ENCODE peak calls at places on chromosomes 7 and 10, in nine cellular contexts. Q, A, K, U, P, I, E, D and V are unnamed samples.

GRCh38 chr10:7264313-7264741 is 146.5 kb downstream of the SFMBT2 start:
- DNase-seq in Q (no peak), A (peak), K (no peak), U (no peak), P (no peak), I (no peak), E (no peak), D (no peak), V (no peak)

GRCh38 chr10:48900296-48900695 is 39.3 kb downstream of the LRRC18 start:
- DNase-seq in Q (no peak), A (no peak), K (no peak), U (no peak), P (peak), I (no peak), E (no peak), D (no peak), V (no peak)

GRCh38 chr10:22666287-22667092 is 47.9 kb downstream of the PIP4K2A start:
- DNase-seq in Q (no peak), A (no peak), K (no peak), U (no peak), P (no peak), I (peak), E (no peak), D (no peak), V (no peak)

GRCh38 chr7:143367972-143368371 is 5.5 kb upstream of the FAM131B start:
- DNase-seq in Q (no peak), A (no peak), K (no peak), U (no peak), P (no peak), I (no peak), E (no peak), D (no peak), V (no peak)

GRCh38 chr7:28075674-28076358 is 104.8 kb downstream of the JAZF1 start:
- DNase-seq in Q (no peak), A (no peak), K (no peak), U (no peak), P (no peak), I (no peak), E (no peak), D (no peak), V (peak)

GRCh38 chr7:41942468-41943097 is 239.7 kb upstream of the INHBA start:
- DNase-seq in Q (no peak), A (peak), K (no peak), U (no peak), P (no peak), I (no peak), E (peak), D (no peak), V (no peak)

GRCh38 chr10:13690281-13690825 is 103.6 kb downstream of the PRPF18 start:
- DNase-seq in Q (no peak), A (peak), K (no peak), U (no peak), P (no peak), I (no peak), E (no peak), D (no peak), V (no peak)

GRCh38 chr7:36128448-36129047 is 24.5 kb upstream of the EEPD1 start:
- DNase-seq in Q (peak), A (peak), K (no peak), U (peak), P (no peak), I (no peak), E (peak), D (peak), V (peak)

GRCh38 chr10:65751896-65752295 is 1173.9 kb upstream of the LRRTM3 start:
- DNase-seq in Q (no peak), A (no peak), K (no peak), U (no peak), P (no peak), I (no peak), E (no peak), D (no peak), V (no peak)

GRCh38 chr10:43372751-43373445 is 1.5 kb downstream of the FXYD4 start:
- DNase-seq in Q (no peak), A (peak), K (no peak), U (no peak), P (no peak), I (no peak), E (peak), D (no peak), V (no peak)

GRCh38 chr10:25865267-25865666 is 68.8 kb upstream of the MYO3A start:
- DNase-seq in Q (no peak), A (no peak), K (no peak), U (no peak), P (no peak), I (no peak), E (no peak), D (no peak), V (no peak)

GRCh38 chr7:43591551-43592180 is 8.8 kb downstream of the STK17A start:
- DNase-seq in Q (no peak), A (no peak), K (no peak), U (no peak), P (no peak), I (no peak), E (no peak), D (no peak), V (no peak)

GRCh38 chr7:1843271-1843861 is 173.3 kb downstream of the ELFN1 start:
- DNase-seq in Q (no peak), A (no peak), K (peak), U (no peak), P (no peak), I (no peak), E (peak), D (no peak), V (no peak)

GRCh38 chr7:87129836-87130235 is 22.4 kb upstream of the DMTF1 start:
- DNase-seq in Q (no peak), A (no peak), K (no peak), U (no peak), P (no peak), I (no peak), E (no peak), D (no peak), V (no peak)

GRCh38 chr10:125266541-125266940 is 106.2 kb upstream of the CTBP2 start:
- DNase-seq in Q (no peak), A (no peak), K (no peak), U (no peak), P (no peak), I (no peak), E (no peak), D (no peak), V (no peak)

GRCh38 chr10:124285587-124286527 is 132.9 kb downstream of the OAT start:
- DNase-seq in Q (no peak), A (no peak), K (no peak), U (no peak), P (no peak), I (no peak), E (no peak), D (no peak), V (no peak)

GRCh38 chr10:33067481-33067880 is 109.5 kb upstream of the ITGB1 start:
- DNase-seq in Q (no peak), A (no peak), K (no peak), U (no peak), P (no peak), I (no peak), E (no peak), D (no peak), V (no peak)

GRCh38 chr10:75209325-75210192 is 1.0 kb upstream of the VDAC2 start:
- DNase-seq in Q (peak), A (peak), K (peak), U (peak), P (peak), I (peak), E (peak), D (peak), V (peak)

GRCh38 chr7:25967278-25968204 is 184.5 kb upstream of the NFE2L3 start:
- DNase-seq in Q (no peak), A (peak), K (no peak), U (no peak), P (no peak), I (no peak), E (no peak), D (no peak), V (no peak)

GRCh38 chr7:74657692-74658170 is at the start of gene GTF2I:
- DNase-seq in Q (no peak), A (no peak), K (no peak), U (peak), P (peak), I (no peak), E (no peak), D (peak), V (peak)

GRCh38 chr10:73873843-73874215 is 526 bp downstream of the CAMK2G start:
- DNase-seq in Q (peak), A (no peak), K (peak), U (no peak), P (no peak), I (no peak), E (no peak), D (no peak), V (no peak)